ENCODE peak calls at places on chromosomes 6 and 20, in seven cellular contexts. One of them, this sample, is unnamed.

GRCh38 chr20:35908007-35908406 is 46.3 kb downstream of the SCAND1 start:
- DNase-seq in D721Med: no peak
- DNase-seq in activated CD4-positive, alpha-beta T cell treated with anti-CD3 and anti-CD28 coated beads, Interleukin-2, amount 50 U/mL, for 48 hours: no peak
- DNase-seq in Right ventricle myocardium superior: no peak
- DNase-seq in midbrain: no peak
- DNase-seq in epithelial cell of prostate: no peak
- DNase-seq in ELR: no peak
- DNase-seq in this sample: no peak

GRCh38 chr20:10547276-10548114 is 112.4 kb downstream of the SLX4IP start:
- DNase-seq in D721Med: no peak
- DNase-seq in epithelial cell of prostate: no peak
- DNase-seq in ELR: no peak
- DNase-seq in activated CD4-positive, alpha-beta T cell treated with anti-CD3 and anti-CD28 coated beads, Interleukin-2, amount 50 U/mL, for 48 hours: no peak
- DNase-seq in Right ventricle myocardium superior: no peak
- DNase-seq in midbrain: no peak
- DNase-seq in this sample: no peak

GRCh38 chr6:63573140-63573898 is 1.0 kb downstream of the LOC128125822 start:
- DNase-seq in ELR: peak
- DNase-seq in midbrain: peak
- DNase-seq in activated CD4-positive, alpha-beta T cell treated with anti-CD3 and anti-CD28 coated beads, Interleukin-2, amount 50 U/mL, for 48 hours: peak
- DNase-seq in D721Med: no peak
- DNase-seq in epithelial cell of prostate: peak
- DNase-seq in Right ventricle myocardium superior: peak
- DNase-seq in this sample: peak

GRCh38 chr20:36201198-36201597 is 35.1 kb upstream of the AAR2 start:
- DNase-seq in D721Med: no peak
- DNase-seq in ELR: no peak
- DNase-seq in midbrain: no peak
- DNase-seq in Right ventricle myocardium superior: no peak
- DNase-seq in activated CD4-positive, alpha-beta T cell treated with anti-CD3 and anti-CD28 coated beads, Interleukin-2, amount 50 U/mL, for 48 hours: no peak
- DNase-seq in epithelial cell of prostate: no peak
- DNase-seq in this sample: no peak

GRCh38 chr6:168540713-168541291 is 99.8 kb downstream of the SMOC2 start:
- DNase-seq in activated CD4-positive, alpha-beta T cell treated with anti-CD3 and anti-CD28 coated beads, Interleukin-2, amount 50 U/mL, for 48 hours: no peak
- DNase-seq in Right ventricle myocardium superior: no peak
- DNase-seq in midbrain: no peak
- DNase-seq in epithelial cell of prostate: no peak
- DNase-seq in ELR: no peak
- DNase-seq in D721Med: no peak
- DNase-seq in this sample: no peak

GRCh38 chr6:47631248-47632196 is 66.9 kb upstream of the ADGRF4 start:
- DNase-seq in activated CD4-positive, alpha-beta T cell treated with anti-CD3 and anti-CD28 coated beads, Interleukin-2, amount 50 U/mL, for 48 hours: no peak
- DNase-seq in D721Med: no peak
- DNase-seq in midbrain: peak
- DNase-seq in epithelial cell of prostate: no peak
- DNase-seq in Right ventricle myocardium superior: no peak
- DNase-seq in ELR: peak
- DNase-seq in this sample: peak

GRCh38 chr20:2418388-2418787 is 37.7 kb downstream of the TGM6 start:
- DNase-seq in D721Med: no peak
- DNase-seq in midbrain: no peak
- DNase-seq in epithelial cell of prostate: no peak
- DNase-seq in ELR: no peak
- DNase-seq in activated CD4-positive, alpha-beta T cell treated with anti-CD3 and anti-CD28 coated beads, Interleukin-2, amount 50 U/mL, for 48 hours: no peak
- DNase-seq in Right ventricle myocardium superior: no peak
- DNase-seq in this sample: no peak

GRCh38 chr6:120056085-120056484 is 706.5 kb upstream of the MAN1A1 start:
- DNase-seq in epithelial cell of prostate: no peak
- DNase-seq in midbrain: no peak
- DNase-seq in D721Med: no peak
- DNase-seq in ELR: no peak
- DNase-seq in Right ventricle myocardium superior: no peak
- DNase-seq in activated CD4-positive, alpha-beta T cell treated with anti-CD3 and anti-CD28 coated beads, Interleukin-2, amount 50 U/mL, for 48 hours: no peak
- DNase-seq in this sample: no peak

GRCh38 chr6:150683320-150683719 is 83.6 kb downstream of the PLEKHG1 start:
- DNase-seq in epithelial cell of prostate: no peak
- DNase-seq in activated CD4-positive, alpha-beta T cell treated with anti-CD3 and anti-CD28 coated beads, Interleukin-2, amount 50 U/mL, for 48 hours: no peak
- DNase-seq in Right ventricle myocardium superior: peak
- DNase-seq in D721Med: no peak
- DNase-seq in ELR: no peak
- DNase-seq in midbrain: no peak
- DNase-seq in this sample: no peak

GRCh38 chr6:158807515-158808441 is 11.4 kb downstream of the EZR start:
- DNase-seq in activated CD4-positive, alpha-beta T cell treated with anti-CD3 and anti-CD28 coated beads, Interleukin-2, amount 50 U/mL, for 48 hours: no peak
- DNase-seq in Right ventricle myocardium superior: no peak
- DNase-seq in midbrain: no peak
- DNase-seq in D721Med: no peak
- DNase-seq in ELR: no peak
- DNase-seq in epithelial cell of prostate: no peak
- DNase-seq in this sample: no peak

GRCh38 chr20:50172347-50173013 is 18.1 kb upstream of the CEBPB start:
- DNase-seq in D721Med: no peak
- DNase-seq in epithelial cell of prostate: no peak
- DNase-seq in ELR: peak
- DNase-seq in midbrain: no peak
- DNase-seq in Right ventricle myocardium superior: peak
- DNase-seq in activated CD4-positive, alpha-beta T cell treated with anti-CD3 and anti-CD28 coated beads, Interleukin-2, amount 50 U/mL, for 48 hours: no peak
- DNase-seq in this sample: no peak

This sample was measured in foreskin melanocyte.